ENCODE peak calls at places on chromosomes 4 and X, in four cellular contexts. I is mesothelial cell of epicardium, N is neural progenitor cell, J is brain microvascular endothelial cell. P is an unnamed sample.

GRCh38 chr4:56799291-56799823 is 22.1 kb downstream of the SPINK2 start:
- DNase-seq in J (no peak), N (peak; percentile 4), I (no peak), P (no peak)

GRCh38 chr4:107666134-107666533 is 53.9 kb downstream of the PAPSS1 start:
- DNase-seq in I (no peak), N (peak; percentile 10), J (no peak), P (no peak)

GRCh38 chr4:673349-674091 is 556 bp downstream of the ATP5ME start:
- DNase-seq in J (peak; percentile 18), N (peak; percentile 61), I (no peak), P (no peak)

GRCh38 chr4:35652197-35652596 is 592.1 kb downstream of the ARAP2 start:
- DNase-seq in N (no peak), I (no peak), J (no peak), P (no peak)

GRCh38 chrX:123159403-123159802 is 24.7 kb upstream of the GRIA3 start:
- DNase-seq in I (no peak), J (no peak), N (no peak), P (no peak)

GRCh38 chr4:7351014-7351413 is 83.7 kb downstream of the PSAPL1 start:
- DNase-seq in J (no peak), N (no peak), I (no peak), P (no peak)

GRCh38 chr4:2932951-2933565 is 30.1 kb downstream of the NOP14 start:
- DNase-seq in N (no peak), J (no peak), I (no peak), P (no peak)

GRCh38 chr4:112655270-112655669 is 18.3 kb downstream of the LARP7 start:
- DNase-seq in N (no peak), I (no peak), J (no peak), P (no peak)

GRCh38 chr4:142112451-142112850 is 476.1 kb downstream of the IL15 start:
- DNase-seq in I (no peak), J (peak; percentile 16), N (no peak), P (no peak)

GRCh38 chrX:87873988-87874500 is 356.4 kb downstream of the KLHL4 start:
- DNase-seq in N (no peak), J (no peak), I (no peak), P (no peak)

GRCh38 chrX:108072746-108073145 is 18.6 kb downstream of the PSMD10 start:
- DNase-seq in N (no peak), J (peak; percentile 83), I (no peak), P (no peak)

GRCh38 chr4:163701915-163702314 is 207.4 kb downstream of the TMA16 start:
- DNase-seq in I (no peak), N (no peak), J (peak; percentile 78), P (no peak)

GRCh38 chr4:113955948-113956347 is 23.5 kb downstream of the ARSJ start:
- DNase-seq in I (no peak), J (no peak), N (no peak), P (no peak)
- TF ChIP-seq CTCF in I (no peak), J (no peak), N (no peak), P (no peak)

GRCh38 chrX:135295944-135296305 is 13.4 kb upstream of the ETDC start:
- DNase-seq in N (no peak), J (no peak), I (no peak), P (no peak)

GRCh38 chrX:135295238-135295943 is 13.9 kb upstream of the ETDC start:
- DNase-seq in J (peak; percentile 31), I (peak; percentile 49), N (peak; percentile 81), P (no peak)
- TF ChIP-seq CTCF in J (peak; percentile 47), I (no peak), N (peak; percentile 35), P (no peak)

DNA sequence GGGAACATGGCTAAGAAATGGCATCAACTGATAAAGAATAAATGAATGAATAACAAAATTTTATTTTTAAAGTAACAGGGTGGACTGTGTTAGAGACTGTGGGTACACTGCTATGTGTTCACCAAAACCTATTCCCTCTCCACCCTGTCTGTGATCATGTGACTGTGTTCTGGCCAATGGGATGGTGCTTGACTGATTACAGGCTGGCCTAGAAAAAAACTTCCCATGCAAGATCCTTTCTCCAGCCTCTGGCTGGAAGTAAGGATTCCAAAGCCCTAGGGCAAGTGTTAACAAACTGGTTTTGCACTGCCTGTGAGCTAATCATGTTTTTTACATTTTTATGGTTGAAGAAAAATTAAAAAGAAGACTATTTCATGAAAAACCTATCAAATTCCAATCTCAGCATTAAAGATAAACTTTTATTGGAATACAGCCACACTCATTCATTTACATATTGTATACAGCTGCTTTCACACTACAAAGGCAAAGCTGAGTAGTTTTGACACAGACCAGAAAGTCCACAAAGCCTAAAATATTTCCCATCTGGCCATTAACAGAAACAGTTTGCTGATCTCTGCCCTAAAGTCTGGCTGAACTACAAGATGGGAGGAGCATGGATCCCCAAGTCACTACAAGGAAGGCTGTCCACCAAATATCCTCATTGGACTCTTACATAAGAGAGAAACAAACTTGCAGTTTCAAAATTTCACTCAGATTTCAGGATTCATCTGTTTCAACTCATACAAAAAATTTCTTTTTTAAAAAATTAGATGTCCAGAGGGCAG is 133.2 kb downstream of the ARHGAP6 start:
- DNase-seq in N (no peak), J (no peak), I (no peak), P (no peak)
- TF ChIP-seq CTCF in N (no peak), J (no peak), I (no peak), P (no peak)

GRCh38 chr4:102390438-102390837 is 45.2 kb upstream of the SLC39A8 start:
- DNase-seq in N (no peak), J (peak; percentile 1), I (no peak), P (no peak)
- TF ChIP-seq CTCF in N (no peak), J (no peak), I (no peak), P (no peak)

GRCh38 chr4:165345663-165346417 is 18.4 kb downstream of the MSMO1 start:
- DNase-seq in N (no peak), I (no peak), J (no peak), P (no peak)
- TF ChIP-seq CTCF in N (no peak), I (no peak), J (peak; percentile 31), P (no peak)

GRCh38 chrX:11787564-11787963 is 29.5 kb downstream of the MSL3 start:
- DNase-seq in N (peak; percentile 86), J (peak; percentile 51), I (peak; percentile 47), P (no peak)
- TF ChIP-seq CTCF in N (peak; percentile 64), J (peak; percentile 78), I (peak; percentile 48), P (peak; percentile 48)

GRCh38 chr4:164937576-164938270 is 39.7 kb downstream of the TRIM61 start:
- DNase-seq in N (peak; percentile 61), J (peak; percentile 22), I (no peak), P (no peak)
- TF ChIP-seq CTCF in N (peak; percentile 33), J (peak; percentile 55), I (no peak), P (no peak)

GRCh38 chr4:184979461-184980124 is 38.7 kb upstream of the HELT start:
- DNase-seq in J (no peak), I (no peak), N (no peak), P (no peak)

GRCh38 chr4:184983660-184984356 is 34.5 kb upstream of the HELT start:
- DNase-seq in N (peak; percentile 73), J (peak; percentile 27), I (peak; percentile 65), P (peak; percentile 83)

GRCh38 chr4:184977747-184978146 is 40.5 kb upstream of the HELT start:
- DNase-seq in I (no peak), N (no peak), J (no peak), P (no peak)

GRCh38 chr4:184978211-184978610 is 40.1 kb upstream of the HELT start:
- DNase-seq in J (no peak), N (no peak), I (no peak), P (no peak)

GRCh38 chr4:184980261-184980660 is 38.0 kb upstream of the HELT start:
- DNase-seq in N (no peak), J (no peak), I (no peak), P (no peak)
- TF ChIP-seq CTCF in N (no peak), J (no peak), I (no peak), P (no peak)

GRCh38 chrX:110442631-110443030 is 84.0 kb downstream of the RTL9 start:
- DNase-seq in I (no peak), J (peak; percentile 6), N (peak; percentile 58), P (no peak)
- TF ChIP-seq CTCF in I (peak; percentile 26), J (peak; percentile 56), N (peak; percentile 42), P (no peak)

DNA sequence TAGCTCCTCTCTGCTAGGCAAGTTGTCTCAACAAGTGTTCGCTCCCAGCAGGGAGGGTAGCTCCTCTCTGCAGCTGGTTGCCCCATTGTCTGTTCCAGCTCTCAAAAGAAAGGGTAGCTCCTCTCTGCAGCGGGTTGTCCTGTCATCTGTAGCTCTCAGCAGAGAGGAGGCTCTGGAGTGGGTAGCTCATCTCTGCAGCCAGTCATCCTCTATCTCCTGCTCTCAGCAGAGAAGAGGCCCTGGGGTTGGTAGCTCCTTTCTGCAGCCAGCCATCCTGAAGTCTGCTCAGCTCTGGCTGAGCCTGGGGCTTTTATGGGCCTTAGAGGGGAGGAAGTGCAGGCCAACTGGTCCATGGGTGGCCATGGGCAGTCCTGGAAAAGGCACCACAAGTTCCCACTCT is 342.7 kb downstream of the PTTG2 start:
- DNase-seq in N (no peak), I (no peak), J (no peak), P (no peak)
- TF ChIP-seq CTCF in N (no peak), I (no peak), J (no peak), P (no peak)

P was measured in D721Med.